ENCODE peak calls at places on chromosomes 5 and 9, in six cellular contexts. G is WTC11, X is IMR-90, Y is H1, D is A549, N is GM12878. B is an unnamed sample.

GRCh38 chr5:14036947-14037346 is 92.5 kb upstream of the DNAH5 start:
- DNase-seq in G (no peak), X (peak), Y (no peak), D (no peak), N (no peak), B (no peak)

GRCh38 chr9:129458155-129458661 is 162.7 kb downstream of the C9orf50 start:
- DNase-seq in G (no peak), X (no peak), Y (no peak), D (no peak), N (peak), B (no peak)

GRCh38 chr9:120859361-120859760 is 16.6 kb upstream of the PSMD5 start:
- DNase-seq in G (no peak), X (no peak), Y (no peak), D (no peak), N (no peak), B (no peak)

GRCh38 chr5:67004730-67005350 is 191.8 kb downstream of the CD180 start:
- DNase-seq in G (no peak), X (no peak), Y (no peak), D (no peak), N (no peak), B (peak)

GRCh38 chr9:6955251-6955921 is 197.6 kb downstream of the KDM4C start:
- DNase-seq in G (no peak), X (peak), Y (no peak), D (no peak), N (no peak), B (no peak)

GRCh38 chr9:137293482-137294090 is 8.5 kb downstream of the NRARP start:
- DNase-seq in G (no peak), X (no peak), Y (no peak), D (no peak), N (no peak), B (no peak)

GRCh38 chr5:60677831-60678664 is 21.9 kb downstream of the DEPDC1B start:
- DNase-seq in G (no peak), X (peak), Y (no peak), D (peak), N (peak), B (peak)

GRCh38 chr5:162657076-162657475 is 589.5 kb downstream of the GABRG2 start:
- DNase-seq in G (no peak), X (no peak), Y (no peak), D (no peak), N (no peak), B (no peak)

GRCh38 chr5:36158144-36158543 is 6.2 kb downstream of the SKP2 start:
- DNase-seq in G (no peak), X (peak), Y (no peak), D (no peak), N (no peak), B (peak)

GRCh38 chr9:90970603-90971002 is 169.0 kb downstream of the SYK start:
- DNase-seq in G (no peak), X (peak), Y (no peak), D (no peak), N (no peak), B (no peak)

GRCh38 chr9:73515216-73515615 is 363.6 kb downstream of the ANXA1 start:
- DNase-seq in G (no peak), X (no peak), Y (no peak), D (peak), N (no peak), B (no peak)

GRCh38 chr9:107586493-107586892 is 96.9 kb upstream of the KLF4 start:
- DNase-seq in G (no peak), X (no peak), Y (no peak), D (no peak), N (no peak), B (no peak)

GRCh38 chr5:74240783-74241750 is 399.5 kb downstream of the ENC1 start:
- DNase-seq in G (no peak), X (no peak), Y (no peak), D (no peak), N (no peak), B (no peak)

GRCh38 chr5:25448190-25448621 is 803.4 kb upstream of the CDH10 start:
- DNase-seq in G (no peak), X (no peak), Y (no peak), D (no peak), N (no peak), B (no peak)

GRCh38 chr5:59321631-59322030 is 571.9 kb downstream of the PDE4D start:
- DNase-seq in G (no peak), X (no peak), Y (no peak), D (no peak), N (no peak), B (no peak)

GRCh38 chr9:93286252-93287188 is 102.6 kb downstream of the WNK2 start:
- DNase-seq in G (no peak), X (no peak), Y (no peak), D (no peak), N (no peak), B (no peak)

GRCh38 chr5:107820339-107820880 is 149.7 kb upstream of the EFNA5 start:
- DNase-seq in G (no peak), X (peak), Y (no peak), D (no peak), N (no peak), B (no peak)

GRCh38 chr9:110908894-110909293 is 129.4 kb downstream of the LPAR1 start:
- DNase-seq in G (no peak), X (no peak), Y (no peak), D (no peak), N (no peak), B (no peak)

GRCh38 chr9:29556317-29556716 is 1983.0 kb upstream of the C9orf72 start:
- DNase-seq in G (no peak), X (no peak), Y (no peak), D (peak), N (no peak), B (no peak)

GRCh38 chr5:2744485-2744884 is 7.0 kb downstream of the IRX2 start:
- DNase-seq in G (no peak), X (no peak), Y (no peak), D (no peak), N (no peak), B (no peak)

GRCh38 chr5:114237766-114238165 is 124.1 kb upstream of the KCNN2 start:
- DNase-seq in G (no peak), X (peak), Y (no peak), D (peak), N (no peak), B (no peak)

GRCh38 chr5:10595305-10595677 is 31.4 kb downstream of the ANKRD33B start:
- DNase-seq in G (no peak), X (peak), Y (no peak), D (no peak), N (no peak), B (no peak)

GRCh38 chr9:331197-331596 is 116.5 kb downstream of the DOCK8 start:
- DNase-seq in G (no peak), X (no peak), Y (no peak), D (no peak), N (no peak), B (no peak)

GRCh38 chr5:158992104-158992740 is 107.5 kb downstream of the EBF1 start:
- DNase-seq in G (no peak), X (no peak), Y (no peak), D (no peak), N (no peak), B (no peak)

GRCh38 chr9:22030101-22030598 is 21.0 kb upstream of the CDKN2B start:
- DNase-seq in G (no peak), X (peak), Y (no peak), D (no peak), N (no peak), B (no peak)

GRCh38 chr9:6938873-6939272 is 181.1 kb downstream of the KDM4C start:
- DNase-seq in G (no peak), X (peak), Y (no peak), D (no peak), N (no peak), B (no peak)

GRCh38 chr5:151772029-151772867 is 494 bp downstream of the G3BP1 start:
- DNase-seq in G (peak), X (no peak), Y (peak), D (peak), N (no peak), B (peak)

GRCh38 chr9:82882133-82882532 is 180.8 kb downstream of the RASEF start:
- DNase-seq in G (no peak), X (peak), Y (no peak), D (no peak), N (no peak), B (no peak)

GRCh38 chr9:123434619-123435240 is 78.7 kb downstream of the CRB2 start:
- DNase-seq in G (peak), X (no peak), Y (peak), D (peak), N (no peak), B (peak)

GRCh38 chr9:13970018-13970417 is 343.9 kb downstream of the NFIB start:
- DNase-seq in G (no peak), X (no peak), Y (no peak), D (no peak), N (no peak), B (no peak)

DNA sequence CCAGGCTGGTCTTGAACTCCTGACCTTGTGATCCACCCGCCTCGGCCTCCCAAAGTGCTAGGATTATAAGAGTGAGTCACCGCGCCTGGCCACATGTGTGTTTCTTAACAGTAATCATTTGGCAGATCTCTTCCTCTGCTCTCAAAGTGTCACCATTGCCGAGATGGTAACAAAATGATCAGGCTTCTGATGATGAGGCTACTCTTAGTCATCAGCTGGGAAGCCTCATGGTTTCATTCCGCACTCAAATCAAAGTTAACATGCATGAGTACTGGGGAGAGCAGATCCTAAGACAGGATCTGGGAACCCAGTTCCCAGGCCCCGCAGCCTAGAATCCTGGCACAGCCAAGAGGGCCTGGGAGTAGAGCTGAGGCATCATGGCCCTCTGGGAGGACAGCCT is 27.4 kb downstream of the BARHL1 start:
- DNase-seq in G (no peak), X (peak), Y (no peak), D (no peak), N (no peak), B (no peak)
- TF ChIP-seq USF2 in G (no peak), X (peak), Y (no peak), D (no peak), N (no peak), B (no peak)

GRCh38 chr9:95977366-95977765 is 101.9 kb downstream of the ERCC6L2 start:
- DNase-seq in G (no peak), X (no peak), Y (no peak), D (no peak), N (no peak), B (no peak)
- TF ChIP-seq USF2 in G (no peak), X (no peak), Y (no peak), D (no peak), N (no peak), B (no peak)

GRCh38 chr5:9124071-9124470 is 421.8 kb downstream of the SEMA5A start:
- DNase-seq in G (no peak), X (no peak), Y (no peak), D (no peak), N (no peak), B (no peak)
- TF ChIP-seq USF2 in G (no peak), X (no peak), Y (no peak), D (no peak), N (no peak), B (no peak)

DNA sequence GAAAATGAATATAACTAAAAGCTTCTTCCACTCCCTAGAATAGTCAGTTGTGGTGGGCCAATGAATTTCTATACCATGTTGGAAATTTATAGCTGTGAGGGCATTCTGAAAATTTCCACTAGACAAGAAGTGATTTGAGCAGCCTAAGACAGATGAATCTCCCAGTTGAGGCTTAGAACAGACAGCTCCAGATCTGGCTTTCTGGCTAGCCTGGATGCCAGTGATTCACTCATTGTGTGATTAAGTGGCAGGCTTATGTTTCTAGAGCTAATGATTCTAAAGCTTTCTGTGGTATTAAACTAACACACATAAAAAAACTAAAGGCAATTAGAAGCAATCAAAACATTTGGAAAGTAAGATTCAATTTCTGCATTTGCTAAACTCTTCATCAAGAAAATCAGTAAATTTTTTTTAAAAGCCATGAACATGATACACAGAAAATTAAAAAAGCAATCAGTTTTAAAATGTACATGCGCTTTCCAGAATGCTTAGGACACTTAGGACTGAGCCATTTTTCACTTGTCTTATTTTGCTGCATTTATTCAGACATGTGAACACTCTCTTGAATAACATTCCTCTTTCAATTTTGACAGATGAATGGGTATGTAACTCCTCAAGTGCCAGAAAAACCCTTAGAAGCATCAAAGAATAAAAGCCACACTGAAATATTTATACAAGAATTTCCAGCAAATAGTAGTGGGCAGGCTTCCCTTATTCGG is 100.5 kb upstream of the GNAQ start:
- DNase-seq in G (no peak), X (no peak), Y (no peak), D (no peak), N (no peak), B (no peak)
- TF ChIP-seq USF2 in G (no peak), X (no peak), Y (no peak), D (no peak), N (no peak), B (no peak)

DNA sequence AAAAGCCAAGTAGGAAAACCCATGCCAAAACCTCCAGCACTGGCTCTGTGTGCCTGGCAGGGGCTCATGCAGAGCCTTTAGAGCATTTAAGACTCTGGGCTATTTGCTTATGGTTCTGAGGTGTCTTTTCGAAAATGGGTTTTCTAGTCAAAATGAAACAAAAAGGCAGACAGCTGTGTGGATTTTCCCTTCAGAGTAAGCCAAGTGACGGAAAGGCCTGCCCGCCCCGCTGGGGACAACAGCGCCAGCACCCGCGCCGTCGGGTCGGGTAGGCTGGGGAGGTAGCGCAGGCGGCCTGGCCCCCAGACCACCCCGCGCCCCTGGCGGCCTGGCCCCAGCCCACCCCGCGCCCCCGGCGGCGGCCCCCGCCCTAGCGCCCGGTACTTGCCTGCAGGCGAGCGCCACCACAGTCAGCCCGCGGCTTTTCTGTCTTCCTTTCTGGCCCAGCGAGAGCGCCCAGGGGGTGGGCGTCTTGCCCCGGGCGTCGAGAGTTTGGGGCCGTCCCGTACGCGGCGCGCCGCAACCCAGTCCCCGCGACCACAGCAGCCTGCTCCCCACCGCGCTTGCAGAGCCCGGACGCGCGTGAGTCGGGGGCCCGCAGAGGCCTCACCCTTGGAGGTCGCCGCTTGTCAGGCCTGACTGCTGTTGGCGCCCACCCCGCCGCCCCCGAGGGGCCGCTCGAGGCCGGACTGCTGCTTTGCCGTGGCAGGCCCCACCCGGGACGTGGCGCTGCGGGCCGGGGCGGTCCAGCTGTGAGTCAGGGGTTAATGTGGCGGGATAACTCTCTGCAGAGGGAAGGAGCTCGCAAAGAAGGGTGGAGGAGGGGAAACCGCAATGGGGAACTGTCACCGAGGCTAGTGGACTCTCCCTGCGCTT is at the start of gene TICAM2:
- DNase-seq in G (peak), X (peak), Y (peak), D (peak), N (peak), B (peak)
- TF ChIP-seq USF2 in G (no peak), X (no peak), Y (no peak), D (no peak), N (no peak), B (no peak)

GRCh38 chr5:95781101-95781583 is 41.4 kb downstream of the GLRX start:
- DNase-seq in G (peak), X (peak), Y (peak), D (peak), N (peak), B (peak)
- TF ChIP-seq USF2 in G (no peak), X (no peak), Y (no peak), D (no peak), N (no peak), B (no peak)

DNA sequence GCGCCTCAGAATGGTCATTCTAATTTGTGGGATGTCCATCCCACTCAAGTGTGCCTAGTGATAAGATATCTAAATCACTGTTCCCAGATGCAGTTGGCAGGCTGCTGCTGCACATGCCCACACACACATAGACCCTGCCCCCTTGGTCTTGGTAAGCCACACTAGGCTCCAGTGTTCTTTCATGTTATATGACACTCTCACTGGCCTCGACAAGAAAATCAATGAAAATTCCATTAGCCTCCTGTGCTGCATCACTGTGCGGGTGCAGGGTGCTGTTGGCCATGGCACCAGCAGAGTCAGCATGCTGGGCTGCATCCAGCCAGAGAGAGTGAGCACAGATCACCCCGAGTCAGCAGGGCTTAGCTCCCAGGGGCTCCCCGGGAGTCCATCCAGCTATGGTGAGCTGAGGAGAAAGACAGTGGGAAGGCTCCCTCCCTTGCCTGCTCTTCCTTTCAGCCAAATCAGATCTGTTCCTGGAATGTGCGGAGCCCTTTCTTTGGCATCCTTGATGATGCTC is 59.9 kb downstream of the ABLIM3 start:
- DNase-seq in G (no peak), X (no peak), Y (peak), D (no peak), N (no peak), B (no peak)
- TF ChIP-seq USF2 in G (no peak), X (no peak), Y (no peak), D (no peak), N (no peak), B (no peak)

GRCh38 chr9:70012569-70012968 is 31.1 kb upstream of the MAMDC2 start:
- DNase-seq in G (no peak), X (no peak), Y (no peak), D (no peak), N (no peak), B (no peak)

GRCh38 chr9:70015099-70015498 is 28.5 kb upstream of the MAMDC2 start:
- DNase-seq in G (no peak), X (no peak), Y (no peak), D (no peak), N (no peak), B (no peak)

GRCh38 chr9:70010015-70010414 is 33.6 kb upstream of the MAMDC2 start:
- DNase-seq in G (no peak), X (no peak), Y (no peak), D (no peak), N (no peak), B (no peak)

GRCh38 chr9:70011366-70011765 is 32.3 kb upstream of the MAMDC2 start:
- DNase-seq in G (no peak), X (peak), Y (no peak), D (no peak), N (no peak), B (no peak)

GRCh38 chr9:70013598-70014196 is 30.0 kb upstream of the MAMDC2 start:
- DNase-seq in G (no peak), X (peak), Y (no peak), D (no peak), N (no peak), B (peak)
- TF ChIP-seq USF2 in G (no peak), X (no peak), Y (no peak), D (no peak), N (no peak), B (no peak)

DNA sequence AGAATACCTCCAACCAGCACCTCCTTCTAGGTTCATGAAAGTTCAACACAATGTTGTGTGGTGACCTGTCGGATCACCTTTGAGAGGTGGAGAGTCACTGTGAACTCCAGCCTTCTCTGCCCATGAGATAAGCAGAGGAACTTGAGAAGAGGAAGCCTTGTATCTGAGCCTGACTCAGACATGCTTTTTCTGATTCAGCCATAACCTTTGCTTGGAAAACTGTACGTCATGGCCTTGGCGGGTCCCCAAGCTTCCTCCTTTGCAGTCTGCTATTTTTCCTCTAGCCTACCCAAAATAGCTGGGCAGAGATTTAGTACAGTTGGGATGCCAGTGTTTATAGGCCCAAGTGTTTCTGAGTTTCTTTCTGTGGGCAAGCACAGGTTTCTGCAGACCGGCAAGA is 274.7 kb downstream of the CETN3 start:
- DNase-seq in G (no peak), X (peak), Y (no peak), D (no peak), N (no peak), B (no peak)
- TF ChIP-seq USF2 in G (no peak), X (no peak), Y (no peak), D (no peak), N (no peak), B (no peak)

GRCh38 chr5:173498871-173499470 is 117.5 kb downstream of the BOD1 start:
- DNase-seq in G (no peak), X (peak), Y (peak), D (no peak), N (no peak), B (no peak)
- TF ChIP-seq USF2 in G (no peak), X (no peak), Y (no peak), D (no peak), N (no peak), B (no peak)

B was measured in SK-N-SH.